ENCODE peak calls at places on chromosomes 6 and 20, in five cellular contexts. One of them, this sample, is unnamed.

GRCh38 chr20:11457476-11457875 is 460.2 kb upstream of the BTBD3 start:
- DNase-seq in uterus: no peak
- DNase-seq in heart left ventricle: no peak
- DNase-seq in transverse colon: no peak
- DNase-seq in suprapubic skin: no peak
- DNase-seq in this sample: no peak

GRCh38 chr6:37353761-37354525 is at the start of gene RNF8:
- DNase-seq in uterus: peak; percentile 91
- DNase-seq in heart left ventricle: peak; percentile 94
- DNase-seq in transverse colon: peak; percentile 94
- DNase-seq in suprapubic skin: peak; percentile 91
- DNase-seq in this sample: peak; percentile 95

GRCh38 chr6:79570129-79570801 is 33.0 kb upstream of the LCA5 start:
- DNase-seq in uterus: no peak
- DNase-seq in heart left ventricle: no peak
- DNase-seq in transverse colon: peak; percentile 61
- DNase-seq in suprapubic skin: no peak
- DNase-seq in this sample: no peak

GRCh38 chr6:148769304-148769968 is 22.6 kb downstream of the UST start:
- DNase-seq in uterus: no peak
- DNase-seq in heart left ventricle: no peak
- DNase-seq in transverse colon: no peak
- DNase-seq in suprapubic skin: no peak
- DNase-seq in this sample: no peak

GRCh38 chr6:44116643-44117382 is 10.4 kb downstream of the MRPL14 start:
- DNase-seq in uterus: no peak
- DNase-seq in heart left ventricle: no peak
- DNase-seq in transverse colon: no peak
- DNase-seq in suprapubic skin: no peak
- DNase-seq in this sample: no peak

GRCh38 chr20:1402149-1402548 is 9.3 kb upstream of the FKBP1A start:
- DNase-seq in uterus: no peak
- DNase-seq in heart left ventricle: no peak
- DNase-seq in transverse colon: no peak
- DNase-seq in suprapubic skin: no peak
- DNase-seq in this sample: no peak

GRCh38 chr20:6583134-6583738 is 184.2 kb upstream of the BMP2 start:
- DNase-seq in uterus: no peak
- DNase-seq in heart left ventricle: peak; percentile 33
- DNase-seq in transverse colon: peak; percentile 22
- DNase-seq in suprapubic skin: no peak
- DNase-seq in this sample: peak; percentile 30

GRCh38 chr6:34529665-34530327 is 26.3 kb downstream of the SPDEF start:
- DNase-seq in uterus: no peak
- DNase-seq in heart left ventricle: peak; percentile 73
- DNase-seq in transverse colon: peak; percentile 42
- DNase-seq in suprapubic skin: no peak
- DNase-seq in this sample: peak; percentile 34

GRCh38 chr6:104887350-104887749 is 27.6 kb upstream of the HACE1 start:
- DNase-seq in uterus: no peak
- DNase-seq in heart left ventricle: no peak
- DNase-seq in transverse colon: no peak
- DNase-seq in suprapubic skin: no peak
- DNase-seq in this sample: no peak

GRCh38 chr6:141133346-141133745 is 999.4 kb upstream of the GJE1 start:
- DNase-seq in uterus: no peak
- DNase-seq in heart left ventricle: no peak
- DNase-seq in transverse colon: no peak
- DNase-seq in suprapubic skin: no peak
- DNase-seq in this sample: no peak

GRCh38 chr6:3664641-3665041 is 86.9 kb downstream of the PXDC1 start:
- DNase-seq in uterus: no peak
- DNase-seq in heart left ventricle: no peak
- DNase-seq in transverse colon: no peak
- DNase-seq in suprapubic skin: no peak
- DNase-seq in this sample: no peak

GRCh38 chr6:66307490-66307889 is 600.5 kb upstream of the EYS start:
- DNase-seq in uterus: no peak
- DNase-seq in heart left ventricle: no peak
- DNase-seq in transverse colon: no peak
- DNase-seq in suprapubic skin: no peak
- DNase-seq in this sample: no peak

GRCh38 chr6:65707134-65707826 is at the start of gene EYS:
- DNase-seq in uterus: no peak
- DNase-seq in heart left ventricle: no peak
- DNase-seq in transverse colon: no peak
- DNase-seq in suprapubic skin: no peak
- DNase-seq in this sample: no peak

GRCh38 chr6:157563611-157564284 is 182.8 kb downstream of the ZDHHC14 start:
- DNase-seq in uterus: no peak
- DNase-seq in heart left ventricle: no peak
- DNase-seq in transverse colon: no peak
- DNase-seq in suprapubic skin: no peak
- DNase-seq in this sample: no peak

GRCh38 chr20:10558635-10559187 is 115.1 kb downstream of the JAG1 start:
- DNase-seq in uterus: no peak
- DNase-seq in heart left ventricle: no peak
- DNase-seq in transverse colon: no peak
- DNase-seq in suprapubic skin: no peak
- DNase-seq in this sample: no peak

GRCh38 chr6:169131356-169131755 is 122.3 kb downstream of the THBS2 start:
- DNase-seq in uterus: no peak
- DNase-seq in heart left ventricle: no peak
- DNase-seq in transverse colon: no peak
- DNase-seq in suprapubic skin: no peak
- DNase-seq in this sample: no peak

GRCh38 chr6:26175428-26176181 is 88.4 kb downstream of the HFE start:
- DNase-seq in uterus: no peak
- DNase-seq in heart left ventricle: no peak
- DNase-seq in transverse colon: peak; percentile 62
- DNase-seq in suprapubic skin: no peak
- DNase-seq in this sample: no peak

GRCh38 chr6:108635505-108636226 is 74.9 kb downstream of the FOXO3 start:
- DNase-seq in uterus: no peak
- DNase-seq in heart left ventricle: no peak
- DNase-seq in transverse colon: no peak
- DNase-seq in suprapubic skin: no peak
- DNase-seq in this sample: peak; percentile 90

GRCh38 chr6:136723780-136724179 is 68.5 kb downstream of the MAP3K5 start:
- DNase-seq in uterus: no peak
- DNase-seq in heart left ventricle: no peak
- DNase-seq in transverse colon: no peak
- DNase-seq in suprapubic skin: no peak
- DNase-seq in this sample: no peak

GRCh38 chr20:44696315-44696714 is 18.9 kb upstream of the CCN5 start:
- DNase-seq in uterus: no peak
- DNase-seq in heart left ventricle: no peak
- DNase-seq in transverse colon: no peak
- DNase-seq in suprapubic skin: no peak
- DNase-seq in this sample: no peak

GRCh38 chr6:157849288-157850017 is 26.4 kb downstream of the SNX9 start:
- DNase-seq in uterus: no peak
- DNase-seq in heart left ventricle: no peak
- DNase-seq in transverse colon: no peak
- DNase-seq in suprapubic skin: no peak
- DNase-seq in this sample: no peak

GRCh38 chr6:141677598-141678211 is 455.0 kb upstream of the GJE1 start:
- DNase-seq in uterus: no peak
- DNase-seq in heart left ventricle: no peak
- DNase-seq in transverse colon: no peak
- DNase-seq in suprapubic skin: no peak
- DNase-seq in this sample: no peak

GRCh38 chr20:52313335-52313963 is 121.9 kb upstream of the ZFP64 start:
- DNase-seq in uterus: no peak
- DNase-seq in heart left ventricle: no peak
- DNase-seq in transverse colon: no peak
- DNase-seq in suprapubic skin: no peak
- DNase-seq in this sample: no peak

GRCh38 chr20:35621560-35621946 is 5.9 kb downstream of the SPAG4 start:
- DNase-seq in uterus: no peak
- DNase-seq in heart left ventricle: no peak
- DNase-seq in transverse colon: no peak
- DNase-seq in suprapubic skin: no peak
- DNase-seq in this sample: no peak

GRCh38 chr6:140923048-140923447 is 1209.7 kb upstream of the GJE1 start:
- DNase-seq in uterus: no peak
- DNase-seq in heart left ventricle: no peak
- DNase-seq in transverse colon: no peak
- DNase-seq in suprapubic skin: no peak
- DNase-seq in this sample: no peak

GRCh38 chr6:108689279-108690161 is 128.8 kb downstream of the FOXO3 start:
- DNase-seq in uterus: peak; percentile 82
- DNase-seq in heart left ventricle: peak; percentile 94
- DNase-seq in transverse colon: peak; percentile 56
- DNase-seq in suprapubic skin: peak; percentile 79
- DNase-seq in this sample: peak; percentile 95

GRCh38 chr6:108078191-108078590 is 3.6 kb upstream of the OSTM1 start:
- DNase-seq in uterus: no peak
- DNase-seq in heart left ventricle: no peak
- DNase-seq in transverse colon: no peak
- DNase-seq in suprapubic skin: no peak
- DNase-seq in this sample: no peak

GRCh38 chr6:133504761-133505160 is 263.6 kb downstream of the EYA4 start:
- DNase-seq in uterus: no peak
- DNase-seq in heart left ventricle: no peak
- DNase-seq in transverse colon: no peak
- DNase-seq in suprapubic skin: no peak
- DNase-seq in this sample: no peak

GRCh38 chr6:30779850-30780641 is 35.7 kb upstream of the IER3 start:
- DNase-seq in uterus: no peak
- DNase-seq in heart left ventricle: no peak
- DNase-seq in transverse colon: no peak
- DNase-seq in suprapubic skin: no peak
- DNase-seq in this sample: no peak

GRCh38 chr6:30781362-30781696 is 37.0 kb upstream of the IER3 start:
- DNase-seq in uterus: no peak
- DNase-seq in heart left ventricle: peak; percentile 43
- DNase-seq in transverse colon: no peak
- DNase-seq in suprapubic skin: no peak
- DNase-seq in this sample: no peak

GRCh38 chr6:30781697-30782424 is 37.5 kb upstream of the IER3 start:
- DNase-seq in uterus: peak; percentile 99
- DNase-seq in heart left ventricle: peak; percentile 98
- DNase-seq in transverse colon: peak; percentile 96
- DNase-seq in suprapubic skin: peak; percentile 96
- DNase-seq in this sample: no peak

GRCh38 chr6:30782425-30783014 is 38.2 kb upstream of the IER3 start:
- DNase-seq in uterus: no peak
- DNase-seq in heart left ventricle: no peak
- DNase-seq in transverse colon: no peak
- DNase-seq in suprapubic skin: no peak
- DNase-seq in this sample: no peak

DNA sequence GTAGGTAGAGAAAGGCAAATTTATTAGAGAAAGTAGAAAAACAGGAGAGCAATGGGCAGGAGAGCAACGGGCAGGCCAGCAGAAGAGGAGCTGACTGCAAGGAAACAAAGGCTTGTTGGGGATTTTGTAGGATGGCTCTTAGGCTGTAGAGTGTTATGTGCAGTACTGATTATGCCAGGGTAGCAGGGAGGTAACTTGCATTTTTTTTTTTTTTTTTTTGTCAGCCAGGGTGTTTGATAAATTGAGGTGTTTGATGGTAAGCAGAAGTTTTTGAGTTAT is 36.2 kb upstream of the IER3 start:
- DNase-seq in uterus: no peak
- DNase-seq in heart left ventricle: no peak
- DNase-seq in transverse colon: no peak
- DNase-seq in suprapubic skin: no peak
- DNase-seq in this sample: no peak
- H3K4me1 ChIP-seq in uterus: peaks cover 32% of the 10 kb centered on the region
- H3K4me1 ChIP-seq in heart left ventricle: peaks cover 51% of the 10 kb centered on the region
- H3K4me1 ChIP-seq in transverse colon: peaks cover 25% of the 10 kb centered on the region
- H3K4me1 ChIP-seq in suprapubic skin: peaks cover 52% of the 10 kb centered on the region
- H3K4me1 ChIP-seq in this sample: peaks cover 55% of the 10 kb centered on the region

GRCh38 chr20:63177785-63178444 is 38.0 kb downstream of the YTHDF1 start:
- DNase-seq in uterus: no peak
- DNase-seq in heart left ventricle: no peak
- DNase-seq in transverse colon: no peak
- DNase-seq in suprapubic skin: no peak
- DNase-seq in this sample: no peak

GRCh38 chr20:63176035-63176434 is 39.9 kb downstream of the YTHDF1 start:
- DNase-seq in uterus: no peak
- DNase-seq in heart left ventricle: no peak
- DNase-seq in transverse colon: no peak
- DNase-seq in suprapubic skin: no peak
- DNase-seq in this sample: no peak

GRCh38 chr20:63175031-63175895 is 40.7 kb downstream of the YTHDF1 start:
- DNase-seq in uterus: no peak
- DNase-seq in heart left ventricle: no peak
- DNase-seq in transverse colon: no peak
- DNase-seq in suprapubic skin: no peak
- DNase-seq in this sample: peak; percentile 70

GRCh38 chr20:63177134-63177784 is 38.7 kb downstream of the YTHDF1 start:
- DNase-seq in uterus: no peak
- DNase-seq in heart left ventricle: no peak
- DNase-seq in transverse colon: no peak
- DNase-seq in suprapubic skin: no peak
- DNase-seq in this sample: no peak

GRCh38 chr20:63176448-63177133 is 39.3 kb downstream of the YTHDF1 start:
- DNase-seq in uterus: no peak
- DNase-seq in heart left ventricle: no peak
- DNase-seq in transverse colon: no peak
- DNase-seq in suprapubic skin: no peak
- DNase-seq in this sample: peak; percentile 76
- H3K4me3 ChIP-seq in uterus: no peak overlapping the region
- H3K4me3 ChIP-seq in heart left ventricle: no peak overlapping the region
- H3K4me3 ChIP-seq in transverse colon: no peak overlapping the region
- H3K4me3 ChIP-seq in suprapubic skin: no peak overlapping the region
- H3K4me3 ChIP-seq in this sample: no peak overlapping the region

GRCh38 chr6:146857960-146858308 is 259.2 kb downstream of the ADGB start:
- DNase-seq in uterus: no peak
- DNase-seq in heart left ventricle: no peak
- DNase-seq in transverse colon: no peak
- DNase-seq in suprapubic skin: no peak
- DNase-seq in this sample: no peak
- TF ChIP-seq POLR2A in uterus: no peak
- TF ChIP-seq POLR2A in heart left ventricle: no peak
- TF ChIP-seq POLR2A in transverse colon: no peak
- TF ChIP-seq POLR2A in suprapubic skin: no peak
- TF ChIP-seq POLR2A in this sample: no peak

GRCh38 chr6:130973521-130974277 is 89.3 kb downstream of the EPB41L2 start:
- DNase-seq in uterus: no peak
- DNase-seq in heart left ventricle: no peak
- DNase-seq in transverse colon: no peak
- DNase-seq in suprapubic skin: no peak
- DNase-seq in this sample: no peak
- H3K4me1 ChIP-seq in uterus: peaks cover 6% of the 10 kb centered on the region
- H3K4me1 ChIP-seq in heart left ventricle: peaks cover 25% of the 10 kb centered on the region
- H3K4me1 ChIP-seq in transverse colon: no peaks in the 10 kb centered on the region
- H3K4me1 ChIP-seq in suprapubic skin: no peaks in the 10 kb centered on the region
- H3K4me1 ChIP-seq in this sample: peaks cover 14% of the 10 kb centered on the region